ENCODE peak calls at places on chromosome 1, in four cellular contexts. One of them, this sample, is unnamed.
A peak's percentile ranks its signal among the peaks of the same experiment; 100 is the strongest.

GRCh38 chr1:33094971-33095604 is 14.1 kb downstream of the AZIN2 start:
- DNase-seq in GM12878: no peak
- DNase-seq in GM12891: no peak
- DNase-seq in K562: peak; percentile 35
- DNase-seq in this sample: no peak

GRCh38 chr1:220453371-220453770 is 74.6 kb upstream of the MARK1 start:
- DNase-seq in GM12878: no peak
- DNase-seq in GM12891: no peak
- DNase-seq in K562: no peak
- DNase-seq in this sample: no peak

GRCh38 chr1:67700692-67701410 is 15.8 kb downstream of the GADD45A start:
- DNase-seq in GM12878: no peak
- DNase-seq in GM12891: no peak
- DNase-seq in K562: peak; percentile 89
- DNase-seq in this sample: no peak

GRCh38 chr1:108521990-108522393 is 37.9 kb upstream of the EEIG2 start:
- DNase-seq in GM12878: no peak
- DNase-seq in GM12891: no peak
- DNase-seq in K562: no peak
- DNase-seq in this sample: no peak

GRCh38 chr1:26530540-26530897 is 958 bp downstream of the RPS6KA1 start:
- DNase-seq in GM12878: no peak
- DNase-seq in GM12891: no peak
- DNase-seq in K562: no peak
- DNase-seq in this sample: no peak

GRCh38 chr1:202348509-202349262 is at the start of gene PPP1R12B:
- DNase-seq in GM12878: peak; percentile 94
- DNase-seq in GM12891: peak; percentile 65
- DNase-seq in K562: peak; percentile 92
- DNase-seq in this sample: peak; percentile 96

GRCh38 chr1:178540646-178541045 is 27.7 kb downstream of the TEX35 start:
- DNase-seq in GM12878: no peak
- DNase-seq in GM12891: no peak
- DNase-seq in K562: no peak
- DNase-seq in this sample: no peak

GRCh38 chr1:154481058-154481457 is 21.0 kb upstream of the TDRD10 start:
- DNase-seq in GM12878: no peak
- DNase-seq in GM12891: no peak
- DNase-seq in K562: no peak
- DNase-seq in this sample: no peak

GRCh38 chr1:83022206-83022605 is 976.7 kb downstream of the TTLL7 start:
- DNase-seq in GM12878: no peak
- DNase-seq in GM12891: no peak
- DNase-seq in K562: no peak
- DNase-seq in this sample: no peak

GRCh38 chr1:15039017-15039648 is 114.4 kb upstream of the TMEM51 start:
- DNase-seq in GM12878: no peak
- DNase-seq in GM12891: no peak
- DNase-seq in K562: no peak
- DNase-seq in this sample: no peak

GRCh38 chr1:63898428-63899220 is 124.8 kb downstream of the ROR1 start:
- DNase-seq in GM12878: no peak
- DNase-seq in GM12891: no peak
- DNase-seq in K562: no peak
- DNase-seq in this sample: no peak

GRCh38 chr1:94927405-94928175 is 680 bp upstream of the CNN3 start:
- DNase-seq in GM12878: no peak
- DNase-seq in GM12891: no peak
- DNase-seq in K562: no peak
- DNase-seq in this sample: no peak

GRCh38 chr1:91844862-91845528 is 41.0 kb downstream of the TGFBR3 start:
- DNase-seq in GM12878: no peak
- DNase-seq in GM12891: no peak
- DNase-seq in K562: no peak
- DNase-seq in this sample: no peak

GRCh38 chr1:182971219-182971618 is 18.3 kb upstream of the SHCBP1L start:
- DNase-seq in GM12878: no peak
- DNase-seq in GM12891: no peak
- DNase-seq in K562: no peak
- DNase-seq in this sample: no peak

GRCh38 chr1:228226956-228227791 is 19.3 kb downstream of the OBSCN start:
- DNase-seq in GM12878: no peak
- DNase-seq in GM12891: no peak
- DNase-seq in K562: peak; percentile 56
- DNase-seq in this sample: peak; percentile 27

GRCh38 chr1:228225740-228226139 is 17.9 kb downstream of the OBSCN start:
- DNase-seq in GM12878: no peak
- DNase-seq in GM12891: no peak
- DNase-seq in K562: no peak
- DNase-seq in this sample: no peak

GRCh38 chr1:228226141-228226874 is 18.5 kb downstream of the OBSCN start:
- DNase-seq in GM12878: no peak
- DNase-seq in GM12891: no peak
- DNase-seq in K562: no peak
- DNase-seq in this sample: no peak

GRCh38 chr1:228231192-228231591 is 23.3 kb downstream of the OBSCN start:
- DNase-seq in GM12878: no peak
- DNase-seq in GM12891: no peak
- DNase-seq in K562: no peak
- DNase-seq in this sample: no peak

DNA sequence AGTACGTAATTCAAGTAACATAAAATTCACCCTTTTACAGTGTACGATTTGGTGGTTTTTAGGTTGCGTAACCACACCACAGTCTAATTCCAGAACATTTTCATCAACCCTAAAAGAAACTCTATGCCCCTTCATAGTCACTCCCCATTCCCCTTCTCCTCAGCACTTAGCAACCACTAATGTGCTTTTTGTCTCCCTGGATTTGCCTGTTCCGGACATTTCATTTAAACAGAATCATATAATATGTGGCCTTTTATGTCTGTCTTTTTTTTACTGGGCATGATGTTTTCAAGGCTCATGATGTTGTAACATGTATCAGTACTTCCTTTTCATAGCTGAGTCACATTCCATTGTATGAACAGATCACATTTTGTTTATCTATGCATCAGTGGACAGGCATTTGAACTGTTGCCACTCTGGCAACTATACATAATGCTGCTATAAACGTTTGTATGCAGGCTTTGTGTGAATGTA is 20.8 kb downstream of the OBSCN start:
- DNase-seq in GM12878: no peak
- DNase-seq in GM12891: no peak
- DNase-seq in K562: no peak
- DNase-seq in this sample: peak; percentile 34
- TF ChIP-seq SPI1 in GM12878: no peak
- TF ChIP-seq SPI1 in GM12891: no peak
- TF ChIP-seq SPI1 in K562: no peak
- TF ChIP-seq SPI1 in this sample: no peak

GRCh38 chr1:209869242-209870149 is 41.7 kb downstream of the UTP25 start:
- DNase-seq in GM12878: no peak
- DNase-seq in GM12891: no peak
- DNase-seq in K562: no peak
- DNase-seq in this sample: no peak
- TF ChIP-seq SPI1 in GM12878: no peak
- TF ChIP-seq SPI1 in GM12891: no peak
- TF ChIP-seq SPI1 in K562: no peak
- TF ChIP-seq SPI1 in this sample: no peak

GRCh38 chr1:29152046-29152805 is 28.5 kb upstream of the TMEM200B start:
- DNase-seq in GM12878: no peak
- DNase-seq in GM12891: no peak
- DNase-seq in K562: no peak
- DNase-seq in this sample: no peak
- TF ChIP-seq SPI1 in GM12878: no peak
- TF ChIP-seq SPI1 in GM12891: no peak
- TF ChIP-seq SPI1 in K562: no peak
- TF ChIP-seq SPI1 in this sample: no peak

DNA sequence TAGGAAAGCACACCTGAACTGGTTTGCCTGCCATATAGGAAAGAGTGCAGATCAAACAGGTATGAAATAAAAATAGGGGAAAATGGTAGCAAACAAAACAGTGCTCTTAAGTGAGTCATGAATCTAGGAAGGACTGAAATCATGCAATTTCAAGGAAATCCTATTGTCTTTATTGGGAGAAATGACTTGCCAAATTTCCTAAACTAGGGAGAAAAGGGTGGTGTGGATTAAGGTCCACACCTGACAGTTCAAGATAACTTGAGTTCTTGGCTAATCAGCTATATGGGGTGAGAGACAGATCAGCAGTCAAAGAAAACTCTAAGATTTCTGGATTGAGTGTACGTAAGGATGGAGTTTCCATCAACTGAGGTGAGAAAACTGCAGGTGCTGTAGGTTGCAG is 101.1 kb downstream of the PRKAB2 start:
- DNase-seq in GM12878: no peak
- DNase-seq in GM12891: no peak
- DNase-seq in K562: no peak
- DNase-seq in this sample: no peak
- TF ChIP-seq SPI1 in GM12878: no peak
- TF ChIP-seq SPI1 in GM12891: no peak
- TF ChIP-seq SPI1 in K562: no peak
- TF ChIP-seq SPI1 in this sample: no peak

DNA sequence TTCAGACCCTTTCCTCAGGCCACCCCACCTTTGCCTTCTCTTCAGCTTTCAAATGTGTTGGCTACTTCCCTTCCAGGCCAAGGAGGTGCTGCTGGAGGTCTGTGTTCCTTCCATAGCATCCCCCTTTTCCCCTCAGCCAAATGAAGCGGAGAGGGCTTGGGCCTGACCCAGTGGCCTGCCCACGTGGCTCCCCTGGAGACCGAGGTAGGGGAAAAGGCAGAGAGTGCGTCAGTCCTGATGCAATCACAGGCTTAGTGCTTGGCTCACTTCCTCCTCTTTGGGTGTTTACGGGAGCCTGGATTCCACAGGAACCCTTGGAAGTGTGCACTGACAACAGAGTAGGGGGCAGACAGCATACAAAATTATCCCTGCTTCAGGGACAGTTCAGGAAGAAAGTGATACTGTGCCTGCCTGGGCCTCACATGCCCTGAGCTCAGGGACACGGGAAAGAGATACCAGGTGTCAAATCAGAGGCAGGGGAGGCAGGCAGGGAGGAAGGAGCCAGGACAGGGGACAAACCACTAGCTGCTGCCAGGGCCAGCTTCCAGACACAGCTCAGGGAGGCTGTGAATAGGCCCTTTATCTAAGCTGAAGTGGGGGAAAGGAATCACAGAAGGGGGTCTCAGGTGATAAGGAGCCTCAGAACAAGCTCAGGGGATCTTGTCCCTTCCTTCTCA is 16.6 kb upstream of the PTP4A2 start:
- DNase-seq in GM12878: no peak
- DNase-seq in GM12891: no peak
- DNase-seq in K562: peak; percentile 68
- DNase-seq in this sample: peak; percentile 89
- TF ChIP-seq SPI1 in GM12878: peak; percentile 87
- TF ChIP-seq SPI1 in GM12891: peak; percentile 86
- TF ChIP-seq SPI1 in K562: peak; percentile 90
- TF ChIP-seq SPI1 in this sample: peak; percentile 88

DNA sequence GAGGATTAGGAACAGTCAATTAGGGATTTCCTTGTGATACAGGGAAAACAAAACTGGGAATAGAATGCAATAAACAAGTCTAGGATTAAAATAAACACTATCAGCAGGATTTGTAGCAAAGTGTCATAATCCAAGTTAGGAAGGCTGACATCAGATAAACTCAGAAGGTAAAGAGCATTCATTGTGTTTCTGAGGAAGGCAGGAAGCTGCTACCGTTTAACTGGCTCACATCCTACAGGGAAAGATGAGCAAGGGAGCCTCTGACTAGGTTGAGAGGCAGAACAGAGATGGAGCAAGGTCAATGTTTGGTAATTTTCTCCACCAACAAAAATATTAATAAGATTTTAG is 124.7 kb downstream of the POU2F1 start:
- DNase-seq in GM12878: no peak
- DNase-seq in GM12891: no peak
- DNase-seq in K562: no peak
- DNase-seq in this sample: no peak
- TF ChIP-seq SPI1 in GM12878: no peak
- TF ChIP-seq SPI1 in GM12891: no peak
- TF ChIP-seq SPI1 in K562: no peak
- TF ChIP-seq SPI1 in this sample: no peak

GRCh38 chr1:38852780-38853179 is 6.8 kb downstream of the RRAGC start:
- DNase-seq in GM12878: peak; percentile 50
- DNase-seq in GM12891: no peak
- DNase-seq in K562: no peak
- DNase-seq in this sample: no peak
- TF ChIP-seq SPI1 in GM12878: no peak
- TF ChIP-seq SPI1 in GM12891: peak; percentile 29
- TF ChIP-seq SPI1 in K562: no peak
- TF ChIP-seq SPI1 in this sample: no peak

GRCh38 chr1:79197421-79197820 is 190.9 kb upstream of the ADGRL4 start:
- DNase-seq in GM12878: no peak
- DNase-seq in GM12891: no peak
- DNase-seq in K562: no peak
- DNase-seq in this sample: no peak

GRCh38 chr1:79198841-79199240 is 192.3 kb upstream of the ADGRL4 start:
- DNase-seq in GM12878: no peak
- DNase-seq in GM12891: no peak
- DNase-seq in K562: no peak
- DNase-seq in this sample: no peak

GRCh38 chr1:79188371-79188770 is 181.8 kb upstream of the ADGRL4 start:
- DNase-seq in GM12878: no peak
- DNase-seq in GM12891: no peak
- DNase-seq in K562: no peak
- DNase-seq in this sample: no peak

GRCh38 chr1:79190074-79190473 is 183.5 kb upstream of the ADGRL4 start:
- DNase-seq in GM12878: peak; percentile 16
- DNase-seq in GM12891: no peak
- DNase-seq in K562: no peak
- DNase-seq in this sample: no peak

DNA sequence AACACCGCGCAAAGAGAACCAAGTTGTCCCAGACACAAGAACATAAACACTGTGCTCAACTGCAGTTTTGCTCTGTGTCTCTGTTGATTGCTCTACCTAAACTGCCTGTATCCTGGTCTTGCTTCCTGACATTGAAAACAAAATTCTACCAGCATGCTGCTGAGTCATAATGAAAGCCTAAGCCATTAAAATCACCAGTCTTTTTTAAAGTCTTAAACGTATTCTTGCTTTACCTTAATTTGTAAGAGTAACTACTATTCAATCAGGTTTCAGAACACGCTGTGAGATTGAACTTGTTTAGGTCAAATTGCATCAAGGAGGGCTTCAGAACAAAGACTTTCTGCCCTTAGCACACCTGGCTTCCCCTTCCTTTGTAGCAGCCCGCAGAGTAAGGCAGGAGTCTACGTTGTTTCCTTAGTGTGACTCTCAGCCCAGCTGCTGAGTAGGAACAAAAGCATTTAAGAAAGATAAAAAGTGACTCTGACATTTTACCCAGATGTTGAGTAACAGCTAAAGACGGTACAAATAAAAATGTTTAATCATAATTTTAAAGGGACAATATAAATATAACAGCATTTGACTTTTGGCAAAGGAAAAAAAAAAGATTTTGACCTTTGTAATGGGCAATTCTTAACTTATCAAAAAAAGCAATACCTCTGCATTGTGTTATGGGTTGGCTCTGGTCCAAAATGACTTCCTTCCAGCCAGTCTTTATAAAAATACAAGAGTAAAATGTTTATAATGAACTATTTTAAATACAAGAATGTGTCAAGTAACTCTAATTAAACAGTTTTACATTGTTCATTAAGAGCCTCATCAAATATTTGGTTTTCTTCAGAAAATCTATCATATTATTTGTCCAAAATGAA is 186.9 kb upstream of the ADGRL4 start:
- DNase-seq in GM12878: peak; percentile 41
- DNase-seq in GM12891: no peak
- DNase-seq in K562: no peak
- DNase-seq in this sample: no peak
- TF ChIP-seq SPI1 in GM12878: no peak
- TF ChIP-seq SPI1 in GM12891: no peak
- TF ChIP-seq SPI1 in K562: no peak
- TF ChIP-seq SPI1 in this sample: no peak

This sample was measured in HL-60.